ENCODE peak calls at places on chromosomes 12 and 14, in six cellular contexts. T is stomach, I is cardiac muscle cell, O is GM23248, X is tibial nerve, D is Peyer's patch. L is an unnamed sample. For H3K4me1, the result is how much of the 10 kb centered on the place peaks cover.

GRCh38 chr12:77402726-77403125 is 337.4 kb upstream of the E2F7 start:
- DNase-seq in O (peak), X (no peak), D (no peak), T (no peak), I (peak), L (no peak)

GRCh38 chr12:1429980-1430379 is 164.4 kb downstream of the FBXL14 start:
- DNase-seq in T (no peak), O (peak), X (peak), I (peak), D (no peak), L (no peak)

GRCh38 chr14:69573841-69574265 is 818 bp downstream of the CCDC177 start:
- DNase-seq in I (peak), X (no peak), D (no peak), O (peak), T (no peak), L (no peak)

GRCh38 chr12:132133952-132134652 is 10.0 kb downstream of the DDX51 start:
- DNase-seq in I (no peak), O (no peak), D (no peak), X (no peak), T (no peak), L (no peak)

GRCh38 chr14:94768521-94769412 is 1.1 kb downstream of the GSC start:
- DNase-seq in O (peak), T (no peak), D (no peak), X (peak), I (peak), L (no peak)

GRCh38 chr12:124501080-124501642 is 66.3 kb downstream of the NCOR2 start:
- DNase-seq in O (no peak), X (no peak), T (no peak), D (no peak), I (no peak), L (no peak)

GRCh38 chr12:99128246-99128645 is 483.2 kb downstream of the APAF1 start:
- DNase-seq in D (no peak), X (no peak), T (no peak), O (no peak), I (no peak), L (no peak)

GRCh38 chr12:113403435-113404415 is at the start of gene SDS:
- DNase-seq in T (peak), X (peak), O (no peak), I (peak), D (no peak), L (no peak)

GRCh38 chr14:24167527-24168114 is 4.3 kb upstream of the REC8 start:
- DNase-seq in I (no peak), O (no peak), T (no peak), X (no peak), D (no peak), L (no peak)

GRCh38 chr12:43812926-43813325 is 6.8 kb upstream of the TWF1 start:
- DNase-seq in D (no peak), O (peak), I (no peak), X (no peak), T (no peak), L (no peak)

GRCh38 chr14:22180045-22180444 is 409.0 kb downstream of the DAD1 start:
- DNase-seq in O (no peak), X (no peak), I (no peak), D (no peak), T (no peak), L (no peak)

GRCh38 chr12:52561880-52562449 is 9.0 kb upstream of the KRT71 start:
- DNase-seq in I (no peak), X (no peak), O (peak), D (no peak), T (no peak), L (no peak)

GRCh38 chr12:113399490-113399889 is 4.2 kb downstream of the SDS start:
- DNase-seq in T (no peak), X (no peak), I (no peak), D (no peak), O (no peak), L (no peak)

GRCh38 chr12:23472329-23472971 is 477.0 kb downstream of the SOX5 start:
- DNase-seq in O (no peak), I (no peak), X (no peak), D (no peak), T (no peak), L (no peak)

GRCh38 chr14:99649219-99649618 is 4.3 kb downstream of the HHIPL1 start:
- DNase-seq in O (peak), D (no peak), I (peak), X (no peak), T (no peak), L (no peak)

GRCh38 chr12:52903285-52903854 is 1.5 kb downstream of the KRT8 start:
- DNase-seq in O (peak), D (peak), X (peak), I (peak), T (peak), L (peak)

GRCh38 chr12:10372534-10372931 is 17.3 kb downstream of the KLRK1 start:
- DNase-seq in D (no peak), I (no peak), T (no peak), O (no peak), X (no peak), L (no peak)

GRCh38 chr12:57533108-57533507 is 10.5 kb downstream of the MBD6 start:
- DNase-seq in O (no peak), I (no peak), D (no peak), X (no peak), T (no peak), L (no peak)

GRCh38 chr14:74510955-74511354 is 17.4 kb downstream of the ISCA2 start:
- DNase-seq in O (peak), I (no peak), T (no peak), D (no peak), X (no peak), L (no peak)

GRCh38 chr14:24399981-24400718 is 1.3 kb downstream of the NYNRIN start:
- DNase-seq in O (no peak), T (no peak), D (no peak), X (no peak), I (no peak), L (no peak)

GRCh38 chr12:47955059-47955458 is 8.3 kb upstream of the TMEM106C start:
- DNase-seq in O (no peak), I (no peak), T (no peak), D (no peak), X (no peak), L (no peak)

GRCh38 chr14:75234173-75234855 is 44.3 kb upstream of the FOS start:
- DNase-seq in T (no peak), X (no peak), O (peak), I (peak), D (no peak), L (peak)

GRCh38 chr12:53726342-53726741 is 910 bp downstream of the CALCOCO1 start:
- DNase-seq in O (peak), X (no peak), D (no peak), I (no peak), T (no peak), L (no peak)

DNA sequence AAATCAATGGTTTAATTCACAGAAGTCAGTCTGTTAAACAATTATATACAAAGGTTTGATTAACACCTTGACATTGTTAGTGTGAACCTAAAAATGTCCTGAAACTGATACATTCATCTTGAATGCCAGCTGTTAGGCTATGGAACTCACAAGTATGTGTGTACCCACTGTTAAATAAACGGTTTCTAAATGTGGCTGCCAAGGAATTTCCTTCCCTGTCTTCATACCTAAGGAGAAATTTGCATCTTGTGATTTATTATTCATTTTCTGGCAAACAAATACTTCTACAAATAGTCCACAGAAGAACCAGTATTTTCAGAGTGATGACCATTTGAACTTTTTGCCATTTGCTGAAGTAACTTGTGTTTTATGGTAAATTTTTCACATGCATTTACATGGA is 118.3 kb downstream of the KICS2 start:
- DNase-seq in D (no peak), T (no peak), I (peak), O (peak), X (no peak), L (no peak)
- H3K4me1 ChIP-seq in D (under half), T (under half), I (under half), O (half or more), X (under half), L (under half)

GRCh38 chr12:6386522-6386921 is 2.6 kb downstream of the LTBR start:
- DNase-seq in I (no peak), T (no peak), X (no peak), O (no peak), D (no peak), L (no peak)

GRCh38 chr12:6387541-6387940 is 3.6 kb downstream of the LTBR start:
- DNase-seq in I (no peak), X (no peak), T (no peak), O (no peak), D (no peak), L (no peak)

GRCh38 chr12:6383572-6384498 is at the start of gene LTBR:
- DNase-seq in I (peak), O (peak), X (peak), T (peak), D (peak), L (peak)

GRCh38 chr12:6384499-6385436 is 806 bp downstream of the LTBR start:
- DNase-seq in I (no peak), D (no peak), T (no peak), X (no peak), O (peak), L (no peak)

GRCh38 chr12:6386038-6386437 is 2.1 kb downstream of the LTBR start:
- DNase-seq in D (no peak), O (no peak), X (no peak), I (no peak), T (no peak), L (no peak)
- H3K4me1 ChIP-seq in D (under half), O (under half), X (under half), I (under half), T (half or more), L (under half)

DNA sequence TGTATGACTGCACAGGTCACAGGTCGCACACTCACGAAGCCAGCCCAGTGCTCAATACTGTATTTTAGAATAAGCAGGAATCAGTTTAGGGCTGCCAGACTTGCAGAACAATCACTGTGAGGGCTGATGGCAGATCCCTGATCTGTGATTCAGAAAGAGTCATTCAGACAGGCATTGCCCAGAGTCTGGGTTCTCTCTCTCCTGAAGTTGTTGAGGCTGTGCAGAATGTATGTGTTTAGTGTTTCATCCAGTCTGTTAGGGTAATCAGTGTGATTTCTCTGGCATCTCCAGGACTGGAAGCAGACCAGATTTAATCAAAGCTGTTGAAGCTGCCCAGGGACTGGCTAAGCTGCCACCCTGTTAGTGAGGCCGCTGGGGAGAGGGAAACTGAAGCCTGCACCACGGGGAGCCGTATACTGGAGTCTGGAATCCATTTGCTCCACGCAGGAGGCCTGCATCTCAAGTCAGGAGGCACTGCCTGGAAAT is 69.3 kb downstream of the ETV6 start:
- DNase-seq in X (no peak), I (no peak), T (no peak), O (peak), D (no peak), L (no peak)
- H3K4me1 ChIP-seq in X (under half), I (under half), T (half or more), O (under half), D (under half), L (under half)

GRCh38 chr14:92774563-92774962 is 19.5 kb upstream of the GOLGA5 start:
- DNase-seq in D (no peak), T (no peak), I (no peak), O (no peak), X (no peak), L (no peak)
- H3K4me1 ChIP-seq in D (under half), T (under half), I (under half), O (under half), X (under half), L (under half)

GRCh38 chr12:84599539-84599938 is 313.1 kb downstream of the SLC6A15 start:
- DNase-seq in D (no peak), X (no peak), I (no peak), O (peak), T (no peak), L (no peak)

GRCh38 chr12:84594157-84594556 is 318.4 kb downstream of the SLC6A15 start:
- DNase-seq in I (no peak), D (no peak), T (no peak), X (no peak), O (no peak), L (no peak)

GRCh38 chr12:84601483-84601882 is 311.1 kb downstream of the SLC6A15 start:
- DNase-seq in X (no peak), O (no peak), T (no peak), I (no peak), D (no peak), L (no peak)

DNA sequence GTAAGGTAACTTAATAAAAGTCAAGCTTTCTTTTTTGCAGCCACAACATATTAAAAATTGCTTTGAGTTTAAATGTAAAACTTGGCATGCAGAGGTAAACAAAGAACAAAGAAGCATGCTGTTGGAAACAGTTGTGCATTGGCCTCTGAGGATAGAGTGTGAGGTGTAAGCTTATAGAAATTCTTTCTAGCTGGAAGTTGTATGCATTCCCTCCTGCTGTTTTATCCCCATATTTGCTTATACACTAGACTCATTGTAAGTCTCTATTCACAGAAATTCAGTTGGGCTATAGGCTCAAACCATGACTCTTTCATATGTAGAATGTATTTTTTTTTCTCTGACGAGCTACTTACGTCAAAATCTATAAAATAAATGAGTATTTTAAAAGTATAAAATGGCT is 316.3 kb downstream of the SLC6A15 start:
- DNase-seq in T (no peak), D (no peak), O (no peak), X (no peak), I (no peak), L (no peak)
- H3K4me1 ChIP-seq in T (under half), D (under half), O (under half), X (under half), I (under half), L (under half)

GRCh38 chr14:89347885-89348284 is 69.1 kb downstream of the FOXN3 start:
- DNase-seq in O (no peak), T (no peak), D (no peak), X (no peak), I (no peak), L (no peak)
- H3K4me1 ChIP-seq in O (under half), T (half or more), D (under half), X (under half), I (under half), L (under half)

L was measured in right atrium auricular region.